ENCODE peak calls at places on chromosomes 16 and 17, in six cellular contexts. G, Q, P, R, A and H are unnamed samples.

GRCh38 chr17:48037924-48038323 is 327 bp upstream of the COPZ2 start:
- DNase-seq in P (no peak), A (no peak), G (no peak), R (no peak), Q (no peak), H (no peak)

GRCh38 chr16:9091867-9092281 is 430 bp downstream of the HAPSTR1 start:
- DNase-seq in G (peak), P (no peak), Q (no peak), R (no peak), A (no peak), H (peak)

GRCh38 chr17:47615766-47616424 is 33.8 kb upstream of the KPNB1 start:
- DNase-seq in G (peak), P (peak), A (peak), R (no peak), Q (no peak), H (no peak)

GRCh38 chr16:81786321-81786720 is 7.2 kb downstream of the PLCG2 start:
- DNase-seq in R (no peak), Q (peak), P (no peak), A (no peak), G (peak), H (no peak)

GRCh38 chr17:35898283-35899070 is 18.3 kb upstream of the CCL5 start:
- DNase-seq in A (no peak), Q (no peak), G (no peak), R (no peak), P (no peak), H (no peak)

GRCh38 chr16:20822451-20823128 is 16.3 kb downstream of the REXO5 start:
- DNase-seq in A (no peak), G (no peak), P (no peak), Q (no peak), R (no peak), H (no peak)

GRCh38 chr17:68457168-68457538 is at the start of gene WIPI1:
- DNase-seq in A (no peak), Q (no peak), P (no peak), G (no peak), R (no peak), H (no peak)

GRCh38 chr17:41633498-41634197 is 9.3 kb upstream of the KRT17 start:
- DNase-seq in R (no peak), P (no peak), A (peak), Q (no peak), G (no peak), H (no peak)

GRCh38 chr17:1577186-1577585 is 14.6 kb upstream of the PITPNA start:
- DNase-seq in R (peak), P (peak), Q (peak), A (no peak), G (peak), H (no peak)

GRCh38 chr17:2090210-2090641 is 35.3 kb downstream of the HIC1 start:
- DNase-seq in A (no peak), P (no peak), R (no peak), G (no peak), Q (no peak), H (no peak)

GRCh38 chr16:1634541-1634940 is 22.4 kb downstream of the CRAMP1 start:
- DNase-seq in R (no peak), Q (no peak), A (no peak), G (no peak), P (no peak), H (no peak)

GRCh38 chr17:30520882-30521281 is 43.7 kb downstream of the GOSR1 start:
- DNase-seq in R (no peak), A (no peak), P (no peak), G (no peak), Q (no peak), H (no peak)

GRCh38 chr16:25950586-25951201 is 258.9 kb downstream of the HS3ST4 start:
- DNase-seq in A (peak), Q (no peak), G (no peak), R (no peak), P (no peak), H (no peak)

GRCh38 chr16:51151951-51152663 is 1.0 kb upstream of the SALL1 start:
- DNase-seq in G (no peak), A (peak), P (no peak), R (no peak), Q (no peak), H (no peak)

GRCh38 chr17:11608396-11608795 is 10.1 kb downstream of the DNAH9 start:
- DNase-seq in P (no peak), G (no peak), Q (no peak), R (no peak), A (no peak), H (no peak)

GRCh38 chr17:45113424-45113754 is 18.9 kb downstream of the PLCD3 start:
- DNase-seq in A (no peak), Q (no peak), R (no peak), G (no peak), P (no peak), H (no peak)

GRCh38 chr17:50689251-50689650 is 18.5 kb downstream of the ANKRD40 start:
- DNase-seq in A (peak), R (no peak), G (peak), Q (no peak), P (no peak), H (no peak)

GRCh38 chr16:2742323-2743006 is 10.0 kb upstream of the SRRM2 start:
- DNase-seq in G (no peak), P (no peak), R (no peak), Q (no peak), A (no peak), H (no peak)

GRCh38 chr17:80855196-80855967 is 136.3 kb upstream of the CHMP6 start:
- DNase-seq in G (no peak), A (no peak), Q (no peak), R (no peak), P (no peak), H (no peak)

GRCh38 chr17:82468692-82469091 is 10.2 kb downstream of the NARF start:
- DNase-seq in R (no peak), P (no peak), Q (no peak), A (no peak), G (no peak), H (no peak)

GRCh38 chr17:63117431-63117830 is 151.4 kb downstream of the TANC2 start:
- DNase-seq in A (no peak), R (no peak), P (no peak), Q (no peak), G (no peak), H (no peak)

GRCh38 chr17:63120406-63120805 is 154.4 kb downstream of the TANC2 start:
- DNase-seq in Q (no peak), A (no peak), G (peak), R (no peak), P (no peak), H (no peak)

GRCh38 chr17:63116967-63117366 is 150.9 kb downstream of the TANC2 start:
- DNase-seq in P (no peak), A (peak), R (no peak), Q (no peak), G (peak), H (no peak)

GRCh38 chr17:63113167-63113566 is 147.1 kb downstream of the TANC2 start:
- DNase-seq in A (peak), P (peak), R (no peak), Q (no peak), G (no peak), H (no peak)

DNA sequence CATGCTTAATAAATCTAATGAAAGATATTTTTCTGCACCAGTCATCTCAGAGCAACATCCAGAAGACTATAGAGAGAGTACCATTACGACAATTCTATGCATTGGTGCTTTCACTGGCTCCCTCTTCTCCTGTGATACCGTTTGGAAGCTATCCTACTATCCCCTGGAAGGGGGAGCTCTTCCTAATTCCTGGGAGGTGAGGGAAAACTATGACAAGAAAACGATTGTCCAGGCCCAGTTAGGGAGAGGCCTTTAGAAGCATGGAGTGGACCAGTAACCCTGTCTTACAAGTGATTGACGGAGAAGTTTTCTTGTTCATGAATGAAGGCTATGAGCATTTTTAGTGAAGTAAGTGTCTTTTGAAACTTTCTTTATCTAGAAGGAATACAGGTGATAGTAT is 150.2 kb downstream of the TANC2 start:
- DNase-seq in R (no peak), A (peak), Q (no peak), P (no peak), G (no peak), H (no peak)
- TF ChIP-seq CTCF in R (no peak), A (peak), Q (no peak), P (no peak), G (peak), H (no peak)

GRCh38 chr17:16463341-16464000 is 28.5 kb downstream of the LRRC75A start:
- DNase-seq in A (no peak), G (peak), R (peak), Q (no peak), P (no peak), H (no peak)
- TF ChIP-seq CTCF in A (no peak), G (peak), R (peak), Q (peak), P (no peak), H (peak)

DNA sequence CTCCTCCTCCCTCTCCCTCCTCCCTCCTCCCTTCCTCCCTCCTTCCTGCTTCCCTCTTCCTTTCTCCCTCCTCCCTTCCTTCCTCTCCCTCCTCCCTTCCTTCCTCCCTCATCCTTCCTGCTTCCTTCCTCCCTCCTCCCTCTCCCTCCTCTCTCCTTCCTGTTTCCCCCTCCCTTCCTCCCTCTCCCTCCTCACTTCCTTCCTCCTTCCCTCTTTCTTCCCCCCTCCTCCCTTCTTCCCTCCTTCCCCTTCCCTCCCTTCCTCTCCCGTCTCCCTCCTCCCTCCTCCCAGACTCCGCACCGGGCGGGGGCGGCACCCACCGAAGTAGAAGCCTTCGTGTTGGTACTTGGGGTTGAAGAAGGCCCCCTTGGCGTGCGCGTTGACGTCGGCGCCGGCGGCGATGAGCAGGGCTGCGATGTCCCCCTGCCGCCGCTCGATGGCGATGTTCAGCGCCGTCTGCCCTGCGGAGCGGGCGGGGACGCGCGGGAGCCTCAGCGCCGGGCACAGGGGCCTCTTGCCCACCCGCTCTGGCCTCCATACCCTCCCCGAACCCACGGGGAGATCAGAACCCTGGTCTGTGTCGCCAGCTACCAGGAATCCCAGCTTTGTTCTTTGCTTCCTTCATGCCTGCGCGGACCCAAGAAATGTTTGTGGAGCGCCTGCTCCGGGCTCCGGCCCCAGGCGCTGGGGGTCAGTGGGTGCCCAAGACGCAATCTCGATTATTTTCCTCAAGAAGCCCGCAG is 22.2 kb downstream of the TRPV3 start:
- DNase-seq in R (no peak), A (peak), G (peak), Q (no peak), P (peak), H (no peak)
- TF ChIP-seq CTCF in R (peak), A (peak), G (peak), Q (peak), P (peak), H (peak)

DNA sequence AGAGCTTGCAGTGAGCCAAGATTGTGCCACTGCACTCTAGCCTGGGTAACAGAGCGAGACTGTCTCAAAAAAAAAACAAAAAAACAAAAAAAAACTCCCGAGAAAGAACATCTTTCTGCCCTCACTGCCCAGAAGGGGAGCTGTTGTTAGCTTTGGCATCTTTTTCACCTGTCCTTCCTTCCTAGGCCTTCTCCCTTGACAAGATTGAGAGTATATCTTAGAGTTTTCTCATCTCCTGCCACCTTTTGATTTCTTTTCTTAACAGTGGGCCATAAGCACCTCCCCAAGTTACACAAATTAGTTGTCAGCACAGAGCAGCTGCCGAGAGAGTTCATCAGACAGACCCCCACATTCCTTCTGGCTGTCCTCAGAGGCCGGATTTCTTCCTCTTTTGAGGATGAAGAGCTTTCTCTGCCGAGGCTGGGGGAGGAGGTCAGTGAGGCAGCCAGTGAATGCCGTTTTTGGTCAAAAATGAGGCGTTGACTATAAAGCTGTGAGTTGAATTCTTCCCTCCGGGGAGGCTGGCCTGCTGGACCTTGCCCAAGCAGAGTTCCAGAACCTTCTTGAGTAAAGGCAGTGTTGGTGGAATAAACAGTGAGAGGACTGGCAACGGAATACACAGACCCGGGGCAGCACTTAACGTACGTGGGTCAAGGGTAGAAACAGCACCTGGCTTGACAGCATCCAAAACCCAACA is 127.0 kb downstream of the ABCC6 start:
- DNase-seq in Q (peak), G (no peak), P (no peak), R (peak), A (peak), H (no peak)
- TF ChIP-seq CTCF in Q (peak), G (peak), P (no peak), R (peak), A (peak), H (peak)